ENCODE peak calls at places on chromosomes 2 and 18, in five cellular contexts. One of them, this sample, is unnamed.

GRCh38 chr2:99602475-99602874 is 112.7 kb upstream of the REV1 start:
- DNase-seq in mesenchymal stem cell: peak
- DNase-seq in H9: no peak
- DNase-seq in H1: no peak
- DNase-seq in neuronal stem cell: no peak
- DNase-seq in this sample: peak

GRCh38 chr2:238150686-238151085 is 8.1 kb upstream of the ERFE start:
- DNase-seq in mesenchymal stem cell: no peak
- DNase-seq in H1: no peak
- DNase-seq in neuronal stem cell: no peak
- DNase-seq in H9: no peak
- DNase-seq in this sample: no peak

GRCh38 chr2:3313845-3314375 is 63.7 kb downstream of the EIPR1 start:
- DNase-seq in mesenchymal stem cell: no peak
- DNase-seq in neuronal stem cell: no peak
- DNase-seq in H1: no peak
- DNase-seq in H9: no peak
- DNase-seq in this sample: no peak

GRCh38 chr2:4585057-4585635 is 881.8 kb downstream of the DCDC2C start:
- DNase-seq in neuronal stem cell: no peak
- DNase-seq in H9: no peak
- DNase-seq in H1: no peak
- DNase-seq in mesenchymal stem cell: no peak
- DNase-seq in this sample: no peak

GRCh38 chr18:48946329-48946835 is 4.4 kb downstream of the SMAD7 start:
- DNase-seq in neuronal stem cell: no peak
- DNase-seq in mesenchymal stem cell: peak
- DNase-seq in H9: no peak
- DNase-seq in H1: no peak
- DNase-seq in this sample: no peak

GRCh38 chr2:219387284-219388126 is at the start of gene DNPEP:
- DNase-seq in H9: peak
- DNase-seq in mesenchymal stem cell: peak
- DNase-seq in neuronal stem cell: peak
- DNase-seq in H1: no peak
- DNase-seq in this sample: peak

GRCh38 chr2:197920088-197920487 is 115.7 kb downstream of the PLCL1 start:
- DNase-seq in H1: no peak
- DNase-seq in mesenchymal stem cell: no peak
- DNase-seq in neuronal stem cell: no peak
- DNase-seq in H9: no peak
- DNase-seq in this sample: no peak

GRCh38 chr2:107992069-107992468 is 5.7 kb downstream of the SLC5A7 start:
- DNase-seq in H9: no peak
- DNase-seq in mesenchymal stem cell: no peak
- DNase-seq in neuronal stem cell: no peak
- DNase-seq in H1: no peak
- DNase-seq in this sample: no peak

GRCh38 chr2:134119117-134119671 is 134.7 kb upstream of the MGAT5 start:
- DNase-seq in H1: no peak
- DNase-seq in mesenchymal stem cell: no peak
- DNase-seq in neuronal stem cell: no peak
- DNase-seq in H9: no peak
- DNase-seq in this sample: no peak
- H4K91ac ChIP-seq in H1: no peak
- H4K91ac ChIP-seq in mesenchymal stem cell: no peak
- H4K91ac ChIP-seq in neuronal stem cell: no peak
- H4K91ac ChIP-seq in H9: no peak
- H4K91ac ChIP-seq in this sample: no peak

GRCh38 chr18:30451976-30452375 is 590.6 kb downstream of the DSC3 start:
- DNase-seq in H9: no peak
- DNase-seq in neuronal stem cell: no peak
- DNase-seq in mesenchymal stem cell: no peak
- DNase-seq in H1: no peak
- DNase-seq in this sample: peak
- H2BK12ac ChIP-seq in H9: no peak
- H2BK12ac ChIP-seq in neuronal stem cell: no peak
- H2BK12ac ChIP-seq in mesenchymal stem cell: no peak
- H2BK12ac ChIP-seq in H1: no peak
- H2BK12ac ChIP-seq in this sample: no peak

GRCh38 chr2:65026154-65026553 is 30.1 kb upstream of the CEP68 start:
- DNase-seq in neuronal stem cell: no peak
- DNase-seq in H9: no peak
- DNase-seq in mesenchymal stem cell: no peak
- DNase-seq in H1: no peak
- DNase-seq in this sample: no peak

GRCh38 chr2:65022189-65022588 is 33.0 kb downstream of the SLC1A4 start:
- DNase-seq in mesenchymal stem cell: no peak
- DNase-seq in H1: no peak
- DNase-seq in H9: no peak
- DNase-seq in neuronal stem cell: no peak
- DNase-seq in this sample: no peak

GRCh38 chr2:65023742-65024141 is 32.5 kb upstream of the CEP68 start:
- DNase-seq in mesenchymal stem cell: no peak
- DNase-seq in H9: no peak
- DNase-seq in neuronal stem cell: no peak
- DNase-seq in H1: no peak
- DNase-seq in this sample: no peak

GRCh38 chr2:65025453-65026128 is 30.6 kb upstream of the CEP68 start:
- DNase-seq in H1: no peak
- DNase-seq in neuronal stem cell: no peak
- DNase-seq in mesenchymal stem cell: no peak
- DNase-seq in H9: no peak
- DNase-seq in this sample: no peak

GRCh38 chr2:65024149-65024829 is 31.9 kb upstream of the CEP68 start:
- DNase-seq in mesenchymal stem cell: peak
- DNase-seq in neuronal stem cell: no peak
- DNase-seq in H9: no peak
- DNase-seq in H1: no peak
- DNase-seq in this sample: no peak
- H4K8ac ChIP-seq in mesenchymal stem cell: no peak
- H4K8ac ChIP-seq in neuronal stem cell: no peak
- H4K8ac ChIP-seq in H9: no peak
- H4K8ac ChIP-seq in H1: no peak
- H4K8ac ChIP-seq in this sample: no peak

GRCh38 chr2:109332880-109333279 is 203.9 kb downstream of the SH3RF3 start:
- DNase-seq in H9: no peak
- DNase-seq in neuronal stem cell: no peak
- DNase-seq in H1: no peak
- DNase-seq in mesenchymal stem cell: no peak
- DNase-seq in this sample: no peak

GRCh38 chr2:109333414-109334194 is 204.6 kb downstream of the SH3RF3 start:
- DNase-seq in H1: no peak
- DNase-seq in neuronal stem cell: no peak
- DNase-seq in H9: no peak
- DNase-seq in mesenchymal stem cell: peak
- DNase-seq in this sample: no peak

GRCh38 chr2:109331081-109331480 is 202.1 kb downstream of the SH3RF3 start:
- DNase-seq in H9: no peak
- DNase-seq in mesenchymal stem cell: no peak
- DNase-seq in H1: no peak
- DNase-seq in neuronal stem cell: no peak
- DNase-seq in this sample: no peak

GRCh38 chr2:109331864-109332848 is 203.2 kb downstream of the SH3RF3 start:
- DNase-seq in mesenchymal stem cell: peak
- DNase-seq in H9: peak
- DNase-seq in neuronal stem cell: peak
- DNase-seq in H1: peak
- DNase-seq in this sample: peak

GRCh38 chr2:109330056-109330455 is 201.1 kb downstream of the SH3RF3 start:
- DNase-seq in H9: no peak
- DNase-seq in neuronal stem cell: no peak
- DNase-seq in mesenchymal stem cell: peak
- DNase-seq in H1: no peak
- DNase-seq in this sample: no peak
- H4K91ac ChIP-seq in H9: no peak
- H4K91ac ChIP-seq in neuronal stem cell: no peak
- H4K91ac ChIP-seq in mesenchymal stem cell: no peak
- H4K91ac ChIP-seq in H1: no peak
- H4K91ac ChIP-seq in this sample: no peak

GRCh38 chr2:230891509-230891908 is 26.8 kb downstream of the ITM2C start:
- DNase-seq in mesenchymal stem cell: no peak
- DNase-seq in neuronal stem cell: no peak
- DNase-seq in H9: no peak
- DNase-seq in H1: no peak
- DNase-seq in this sample: no peak

GRCh38 chr2:230889911-230890601 is 25.3 kb downstream of the ITM2C start:
- DNase-seq in H1: no peak
- DNase-seq in neuronal stem cell: no peak
- DNase-seq in mesenchymal stem cell: no peak
- DNase-seq in H9: no peak
- DNase-seq in this sample: no peak

GRCh38 chr2:230888824-230889400 is 24.2 kb downstream of the ITM2C start:
- DNase-seq in H9: no peak
- DNase-seq in mesenchymal stem cell: no peak
- DNase-seq in H1: no peak
- DNase-seq in neuronal stem cell: no peak
- DNase-seq in this sample: no peak

GRCh38 chr2:230890696-230891095 is 26.0 kb downstream of the ITM2C start:
- DNase-seq in neuronal stem cell: no peak
- DNase-seq in H1: no peak
- DNase-seq in H9: no peak
- DNase-seq in mesenchymal stem cell: no peak
- DNase-seq in this sample: no peak

DNA sequence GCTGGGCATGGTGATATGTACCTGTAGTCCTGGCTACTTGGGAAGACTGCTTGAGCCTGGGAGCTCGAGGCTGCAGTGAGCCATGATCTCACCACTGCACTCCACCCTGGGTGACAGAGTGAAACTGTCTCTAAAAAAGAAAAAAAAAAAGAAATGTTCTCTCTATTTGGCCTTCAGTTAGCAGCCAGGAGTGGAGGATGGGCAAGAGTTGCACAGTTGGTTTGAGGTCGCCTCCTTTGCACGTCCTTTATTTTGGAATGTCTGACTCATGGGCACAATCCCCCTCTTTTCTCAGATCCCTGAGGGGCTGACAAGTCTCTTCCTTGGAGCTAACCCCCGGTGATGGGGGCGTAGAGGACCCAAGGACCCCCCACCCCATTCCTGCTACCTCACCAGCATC is 26.4 kb downstream of the ITM2C start:
- DNase-seq in H1: no peak
- DNase-seq in neuronal stem cell: no peak
- DNase-seq in mesenchymal stem cell: peak
- DNase-seq in H9: no peak
- DNase-seq in this sample: no peak
- H2BK12ac ChIP-seq in H1: no peak
- H2BK12ac ChIP-seq in neuronal stem cell: no peak
- H2BK12ac ChIP-seq in mesenchymal stem cell: no peak
- H2BK12ac ChIP-seq in H9: no peak
- H2BK12ac ChIP-seq in this sample: no peak

This sample was measured in trophoblast cell.